ENCODE peak calls at places on chromosomes 6 and 20, in seven cellular contexts. One of them, this sample, is unnamed.

GRCh38 chr20:4585104-4585753 is 136.5 kb upstream of the PRND start:
- DNase-seq in occipital lobe: no peak
- DNase-seq in KBM-7: no peak
- DNase-seq in HepG2: no peak
- DNase-seq in glutamatergic neuron: no peak
- DNase-seq in ACHN: peak
- DNase-seq in AG20443: no peak
- DNase-seq in this sample: no peak

GRCh38 chr20:61437280-61438206 is 185.5 kb downstream of the CDH4 start:
- DNase-seq in occipital lobe: peak
- DNase-seq in KBM-7: no peak
- DNase-seq in HepG2: no peak
- DNase-seq in glutamatergic neuron: no peak
- DNase-seq in ACHN: no peak
- DNase-seq in AG20443: no peak
- DNase-seq in this sample: no peak

GRCh38 chr6:139402935-139403386 is 28.5 kb upstream of the CITED2 start:
- DNase-seq in occipital lobe: no peak
- DNase-seq in KBM-7: no peak
- DNase-seq in HepG2: no peak
- DNase-seq in glutamatergic neuron: no peak
- DNase-seq in ACHN: no peak
- DNase-seq in AG20443: peak
- DNase-seq in this sample: no peak

GRCh38 chr6:143396497-143397228 is 53.8 kb downstream of the ADAT2 start:
- DNase-seq in occipital lobe: peak
- DNase-seq in KBM-7: no peak
- DNase-seq in HepG2: peak
- DNase-seq in glutamatergic neuron: no peak
- DNase-seq in ACHN: peak
- DNase-seq in AG20443: no peak
- DNase-seq in this sample: no peak

GRCh38 chr6:150830409-150831165 is 34.9 kb upstream of the MTHFD1L start:
- DNase-seq in occipital lobe: no peak
- DNase-seq in KBM-7: no peak
- DNase-seq in HepG2: no peak
- DNase-seq in glutamatergic neuron: no peak
- DNase-seq in ACHN: no peak
- DNase-seq in AG20443: peak
- DNase-seq in this sample: no peak

GRCh38 chr6:28884423-28885148 is 39.2 kb downstream of the TRIM27 start:
- DNase-seq in occipital lobe: no peak
- DNase-seq in KBM-7: peak
- DNase-seq in HepG2: peak
- DNase-seq in glutamatergic neuron: no peak
- DNase-seq in ACHN: peak
- DNase-seq in AG20443: no peak
- DNase-seq in this sample: no peak

GRCh38 chr20:59821201-59821600 is 112.2 kb downstream of the SYCP2 start:
- DNase-seq in occipital lobe: no peak
- DNase-seq in KBM-7: no peak
- DNase-seq in HepG2: no peak
- DNase-seq in glutamatergic neuron: no peak
- DNase-seq in ACHN: no peak
- DNase-seq in AG20443: no peak
- DNase-seq in this sample: no peak

GRCh38 chr6:13397359-13398080 is 69.2 kb upstream of the TBC1D7 start:
- DNase-seq in occipital lobe: no peak
- DNase-seq in KBM-7: peak
- DNase-seq in HepG2: no peak
- DNase-seq in glutamatergic neuron: no peak
- DNase-seq in ACHN: no peak
- DNase-seq in AG20443: no peak
- DNase-seq in this sample: no peak

GRCh38 chr6:30006170-30007131 is 54.6 kb upstream of the POLR1H start:
- DNase-seq in occipital lobe: no peak
- DNase-seq in KBM-7: no peak
- DNase-seq in HepG2: no peak
- DNase-seq in glutamatergic neuron: peak
- DNase-seq in ACHN: no peak
- DNase-seq in AG20443: peak
- DNase-seq in this sample: peak

GRCh38 chr20:57791946-57792328 is 82.1 kb upstream of the PMEPA1 start:
- DNase-seq in occipital lobe: no peak
- DNase-seq in KBM-7: no peak
- DNase-seq in HepG2: no peak
- DNase-seq in glutamatergic neuron: no peak
- DNase-seq in ACHN: no peak
- DNase-seq in AG20443: no peak
- DNase-seq in this sample: peak

GRCh38 chr6:125302840-125303511 is 1.2 kb upstream of the HDDC2 start:
- DNase-seq in occipital lobe: no peak
- DNase-seq in KBM-7: no peak
- DNase-seq in HepG2: no peak
- DNase-seq in glutamatergic neuron: no peak
- DNase-seq in ACHN: no peak
- DNase-seq in AG20443: no peak
- DNase-seq in this sample: no peak

GRCh38 chr6:47358440-47359225 is 48.9 kb upstream of the TNFRSF21 start:
- DNase-seq in occipital lobe: no peak
- DNase-seq in KBM-7: no peak
- DNase-seq in HepG2: no peak
- DNase-seq in glutamatergic neuron: no peak
- DNase-seq in ACHN: no peak
- DNase-seq in AG20443: no peak
- DNase-seq in this sample: no peak

GRCh38 chr6:3377536-3378397 is 79.1 kb downstream of the SLC22A23 start:
- DNase-seq in occipital lobe: peak
- DNase-seq in KBM-7: no peak
- DNase-seq in HepG2: peak
- DNase-seq in glutamatergic neuron: no peak
- DNase-seq in ACHN: no peak
- DNase-seq in AG20443: no peak
- DNase-seq in this sample: no peak